ENCODE peak calls at places on chromosomes 11 and 22, in seven cellular contexts. L is H1, D is HepG2, T is HCT116, W is K562, M is GM12878, F is SK-N-SH. J is an unnamed sample.

GRCh38 chr11:79011357-79011756 is 429.5 kb downstream of the TENM4 start:
- DNase-seq in T (no peak), D (no peak), W (no peak), F (no peak), M (no peak), L (no peak), J (no peak)

GRCh38 chr22:36386351-36386899 is 1.3 kb downstream of the MYH9 start:
- DNase-seq in F (no peak), L (no peak), W (peak; percentile 50), D (no peak), T (no peak), M (peak; percentile 63), J (no peak)

GRCh38 chr11:61626580-61627380 is 45.9 kb upstream of the SYT7 start:
- DNase-seq in L (no peak), M (no peak), W (no peak), D (peak; percentile 34), T (no peak), F (no peak), J (no peak)

GRCh38 chr11:83033972-83034672 is 37.6 kb downstream of the RAB30 start:
- DNase-seq in W (peak; percentile 47), M (no peak), F (peak; percentile 69), L (no peak), T (no peak), D (no peak), J (no peak)

GRCh38 chr11:78821371-78822306 is 247.0 kb upstream of the NARS2 start:
- DNase-seq in D (no peak), M (no peak), W (no peak), T (no peak), F (no peak), L (no peak), J (peak; percentile 38)

GRCh38 chr22:32583921-32584335 is 109.3 kb downstream of the FBXO7 start:
- DNase-seq in M (no peak), F (no peak), T (no peak), W (no peak), L (no peak), D (peak; percentile 81), J (no peak)

GRCh38 chr22:49958462-49958921 is 2.1 kb upstream of the PIM3 start:
- DNase-seq in T (no peak), F (no peak), W (no peak), D (no peak), M (no peak), L (no peak), J (no peak)

GRCh38 chr22:46069518-46070214 is 80.7 kb upstream of the PPARA start:
- DNase-seq in M (no peak), F (peak; percentile 78), L (no peak), W (no peak), T (peak; percentile 91), D (no peak), J (peak; percentile 84)

GRCh38 chr11:128365044-128365443 is 222.3 kb downstream of the ETS1 start:
- DNase-seq in M (no peak), D (peak; percentile 12), T (no peak), W (peak; percentile 7), L (no peak), F (no peak), J (no peak)

GRCh38 chr11:109864161-109864661 is 229.0 kb upstream of the ZC3H12C start:
- DNase-seq in M (peak; percentile 80), F (no peak), D (no peak), T (peak; percentile 75), W (no peak), L (no peak), J (no peak)

GRCh38 chr22:38524434-38524833 is 18.3 kb upstream of the DDX17 start:
- DNase-seq in W (no peak), F (no peak), T (no peak), L (no peak), M (no peak), D (no peak), J (no peak)

GRCh38 chr11:130340671-130341319 is 26.1 kb upstream of the ZBTB44 start:
- DNase-seq in W (no peak), M (no peak), D (no peak), L (no peak), F (no peak), T (no peak), J (no peak)

GRCh38 chr22:19761500-19762314 is 1.1 kb downstream of the TBX1 start:
- DNase-seq in M (no peak), D (peak; percentile 35), L (no peak), F (no peak), T (no peak), W (peak; percentile 70), J (no peak)

GRCh38 chr11:102269927-102270326 is 47.4 kb upstream of the BIRC3 start:
- DNase-seq in D (no peak), F (no peak), W (no peak), T (no peak), M (no peak), L (no peak), J (no peak)

GRCh38 chr11:36583667-36584066 is 10.6 kb upstream of the IFTAP start:
- DNase-seq in T (no peak), L (no peak), W (no peak), D (no peak), F (no peak), M (no peak), J (no peak)

GRCh38 chr11:82980292-82980691 is 78.8 kb downstream of the DDIAS start:
- DNase-seq in D (no peak), W (no peak), M (no peak), T (peak; percentile 13), F (no peak), L (no peak), J (peak; percentile 76)

GRCh38 chr11:96314326-96315050 is 28.5 kb downstream of the MAML2 start:
- DNase-seq in M (no peak), W (no peak), F (no peak), T (peak; percentile 48), L (no peak), D (no peak), J (no peak)

GRCh38 chr11:19380375-19380774 is 139.6 kb upstream of the E2F8 start:
- DNase-seq in W (no peak), L (no peak), F (no peak), M (no peak), T (peak; percentile 29), D (no peak), J (no peak)

GRCh38 chr11:7549681-7550080 is 35.9 kb downstream of the PPFIBP2 start:
- DNase-seq in L (no peak), T (no peak), F (no peak), D (no peak), W (no peak), M (no peak), J (no peak)

GRCh38 chr11:7555067-7555699 is 41.4 kb downstream of the PPFIBP2 start:
- DNase-seq in D (no peak), W (no peak), L (no peak), F (no peak), T (no peak), M (no peak), J (no peak)

GRCh38 chr11:7552666-7553065 is 38.9 kb downstream of the PPFIBP2 start:
- DNase-seq in T (no peak), M (no peak), D (no peak), L (no peak), W (no peak), F (no peak), J (no peak)

GRCh38 chr11:7548659-7549283 is 35.0 kb downstream of the PPFIBP2 start:
- DNase-seq in F (no peak), L (peak; percentile 62), M (no peak), D (peak; percentile 25), T (peak; percentile 16), W (peak; percentile 50), J (no peak)

GRCh38 chr11:7551571-7551970 is 37.8 kb downstream of the PPFIBP2 start:
- DNase-seq in D (no peak), T (no peak), L (no peak), F (no peak), W (no peak), M (no peak), J (no peak)
- TF ChIP-seq SIN3A in D (no peak), T (no peak), L (no peak), F (no peak), W (no peak), M (no peak), J (no peak)

DNA sequence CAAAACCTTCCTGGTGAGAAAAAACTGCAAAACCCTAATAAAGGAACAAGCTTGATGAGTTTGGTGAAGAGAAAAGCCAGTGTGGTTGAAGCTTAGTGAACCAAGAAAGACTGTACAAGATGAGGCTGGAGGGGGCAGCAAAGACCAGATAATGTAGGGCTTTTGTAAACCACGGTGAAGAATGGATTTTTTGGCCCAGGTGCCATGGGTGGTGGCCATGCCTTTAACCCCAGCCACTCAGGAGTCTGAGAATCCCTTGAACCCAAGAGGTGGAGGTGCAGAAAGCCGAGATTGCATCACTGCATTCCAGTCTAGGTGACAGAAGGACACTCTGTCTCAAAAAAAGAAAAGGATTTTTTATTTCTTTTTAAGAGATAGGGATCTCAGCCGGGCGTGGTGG is 5.0 kb upstream of the ZDHHC5 start:
- DNase-seq in W (peak; percentile 57), D (no peak), M (no peak), T (no peak), F (no peak), L (no peak), J (no peak)
- TF ChIP-seq POLR2AphosphoS5 in W (no peak), D (no peak), M (no peak), T (no peak), F (no peak), L (no peak), J (no peak)

GRCh38 chr11:45331839-45332485 is 45.8 kb upstream of the SYT13 start:
- DNase-seq in F (no peak), L (no peak), D (no peak), T (no peak), M (no peak), W (no peak), J (peak; percentile 32)

GRCh38 chr11:45334410-45334809 is 48.3 kb upstream of the SYT13 start:
- DNase-seq in W (no peak), T (no peak), L (no peak), F (no peak), M (no peak), D (no peak), J (no peak)

GRCh38 chr11:45333023-45333422 is 46.9 kb upstream of the SYT13 start:
- DNase-seq in F (no peak), M (no peak), L (no peak), D (no peak), W (no peak), T (no peak), J (no peak)

GRCh38 chr11:45332486-45332934 is 46.4 kb upstream of the SYT13 start:
- DNase-seq in M (no peak), F (peak; percentile 81), D (peak; percentile 24), T (peak; percentile 29), W (peak; percentile 47), L (no peak), J (no peak)

GRCh38 chr11:45333506-45333971 is 47.4 kb upstream of the SYT13 start:
- DNase-seq in T (peak; percentile 23), D (peak; percentile 15), F (peak; percentile 29), L (no peak), M (no peak), W (peak; percentile 25), J (no peak)
- TF ChIP-seq SIN3A in T (no peak), D (no peak), F (no peak), L (no peak), M (no peak), W (no peak), J (no peak)

DNA sequence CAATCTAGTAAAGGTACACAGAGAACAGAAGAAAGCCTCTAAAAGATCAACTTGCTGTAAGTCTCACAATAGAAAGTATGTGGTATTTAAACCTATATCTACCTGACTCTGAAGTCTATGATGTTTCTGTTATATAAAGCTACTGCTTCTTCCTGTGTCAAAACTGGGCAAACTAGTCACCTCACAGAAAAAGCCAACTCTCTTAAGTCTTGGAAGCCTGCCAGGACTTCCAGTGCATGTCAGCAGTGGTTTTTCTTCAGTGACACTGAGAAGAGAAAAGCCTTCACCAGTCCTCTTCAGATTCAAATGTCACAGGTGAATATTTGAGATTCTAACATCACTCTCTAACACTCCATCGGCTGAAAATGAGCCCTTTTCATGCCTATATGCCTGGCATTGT is 808.0 kb downstream of the DLG2 start:
- DNase-seq in L (no peak), W (no peak), F (no peak), D (no peak), T (no peak), M (no peak), J (no peak)
- TF ChIP-seq POLR2AphosphoS5 in L (no peak), W (no peak), F (no peak), D (no peak), T (no peak), M (no peak), J (no peak)